ENCODE peak calls at places on chromosomes 1 and 21, in five cellular contexts. One of them, this sample, is unnamed.

GRCh38 chr1:117627562-117628165 is 21.8 kb downstream of the TENT5C start:
- DNase-seq in IMR-90: no peak
- DNase-seq in CD8-positive, alpha-beta T cell: no peak
- DNase-seq in caudate nucleus: no peak
- DNase-seq in stomach: peak
- DNase-seq in this sample: no peak

GRCh38 chr1:6891781-6892579 is 106.7 kb downstream of the CAMTA1 start:
- DNase-seq in IMR-90: no peak
- DNase-seq in CD8-positive, alpha-beta T cell: no peak
- DNase-seq in caudate nucleus: no peak
- DNase-seq in stomach: no peak
- DNase-seq in this sample: no peak

GRCh38 chr1:80656011-80656627 is 1144.6 kb upstream of the ADGRL2 start:
- DNase-seq in IMR-90: no peak
- DNase-seq in CD8-positive, alpha-beta T cell: no peak
- DNase-seq in caudate nucleus: no peak
- DNase-seq in stomach: peak
- DNase-seq in this sample: no peak

GRCh38 chr1:186187601-186188000 is 187.5 kb downstream of the TPR start:
- DNase-seq in IMR-90: no peak
- DNase-seq in CD8-positive, alpha-beta T cell: no peak
- DNase-seq in caudate nucleus: no peak
- DNase-seq in stomach: no peak
- DNase-seq in this sample: no peak

GRCh38 chr1:25889470-25889869 is 14.0 kb upstream of the PAQR7 start:
- DNase-seq in IMR-90: peak
- DNase-seq in CD8-positive, alpha-beta T cell: no peak
- DNase-seq in caudate nucleus: no peak
- DNase-seq in stomach: no peak
- DNase-seq in this sample: no peak

GRCh38 chr1:12405325-12406217 is 175.7 kb downstream of the VPS13D start:
- DNase-seq in IMR-90: peak
- DNase-seq in CD8-positive, alpha-beta T cell: no peak
- DNase-seq in caudate nucleus: no peak
- DNase-seq in stomach: peak
- DNase-seq in this sample: no peak

GRCh38 chr1:108847464-108847863 is 9.4 kb downstream of the AKNAD1 start:
- DNase-seq in IMR-90: no peak
- DNase-seq in CD8-positive, alpha-beta T cell: no peak
- DNase-seq in caudate nucleus: no peak
- DNase-seq in stomach: no peak
- DNase-seq in this sample: no peak

GRCh38 chr1:183236158-183236725 is 50.2 kb downstream of the LAMC2 start:
- DNase-seq in IMR-90: no peak
- DNase-seq in CD8-positive, alpha-beta T cell: no peak
- DNase-seq in caudate nucleus: no peak
- DNase-seq in stomach: no peak
- DNase-seq in this sample: no peak

GRCh38 chr1:17287377-17287776 is 20.6 kb upstream of the PADI4 start:
- DNase-seq in IMR-90: peak
- DNase-seq in CD8-positive, alpha-beta T cell: no peak
- DNase-seq in caudate nucleus: no peak
- DNase-seq in stomach: no peak
- DNase-seq in this sample: no peak

GRCh38 chr1:186386725-186387383 is 11.2 kb downstream of the ODR4 start:
- DNase-seq in IMR-90: no peak
- DNase-seq in CD8-positive, alpha-beta T cell: no peak
- DNase-seq in caudate nucleus: no peak
- DNase-seq in stomach: no peak
- DNase-seq in this sample: no peak

GRCh38 chr1:228935855-228936727 is 200.8 kb downstream of the RHOU start:
- DNase-seq in IMR-90: no peak
- DNase-seq in CD8-positive, alpha-beta T cell: no peak
- DNase-seq in caudate nucleus: no peak
- DNase-seq in stomach: no peak
- DNase-seq in this sample: no peak

GRCh38 chr21:45330075-45330781 is 42.5 kb upstream of the POFUT2 start:
- DNase-seq in IMR-90: peak
- DNase-seq in CD8-positive, alpha-beta T cell: no peak
- DNase-seq in caudate nucleus: no peak
- DNase-seq in stomach: no peak
- DNase-seq in this sample: no peak

GRCh38 chr1:153032677-153033308 is 1.8 kb downstream of the SPRR1B start:
- DNase-seq in IMR-90: peak
- DNase-seq in CD8-positive, alpha-beta T cell: no peak
- DNase-seq in caudate nucleus: no peak
- DNase-seq in stomach: no peak
- DNase-seq in this sample: no peak

GRCh38 chr1:15152318-15153183 is 996 bp upstream of the TMEM51 start:
- DNase-seq in IMR-90: peak
- DNase-seq in CD8-positive, alpha-beta T cell: no peak
- DNase-seq in caudate nucleus: peak
- DNase-seq in stomach: peak
- DNase-seq in this sample: peak

GRCh38 chr1:165481820-165482532 is 37.0 kb upstream of the RXRG start:
- DNase-seq in IMR-90: peak
- DNase-seq in CD8-positive, alpha-beta T cell: no peak
- DNase-seq in caudate nucleus: no peak
- DNase-seq in stomach: peak
- DNase-seq in this sample: no peak

GRCh38 chr21:43758132-43758619 is 17.9 kb downstream of the CSTB start:
- DNase-seq in IMR-90: peak
- DNase-seq in CD8-positive, alpha-beta T cell: no peak
- DNase-seq in caudate nucleus: no peak
- DNase-seq in stomach: no peak
- DNase-seq in this sample: no peak

GRCh38 chr21:43757601-43758000 is 18.5 kb downstream of the CSTB start:
- DNase-seq in IMR-90: no peak
- DNase-seq in CD8-positive, alpha-beta T cell: no peak
- DNase-seq in caudate nucleus: no peak
- DNase-seq in stomach: no peak
- DNase-seq in this sample: no peak

GRCh38 chr21:43759651-43760050 is 16.5 kb downstream of the CSTB start:
- DNase-seq in IMR-90: no peak
- DNase-seq in CD8-positive, alpha-beta T cell: no peak
- DNase-seq in caudate nucleus: no peak
- DNase-seq in stomach: no peak
- DNase-seq in this sample: no peak

GRCh38 chr21:43760391-43760958 is 15.6 kb downstream of the CSTB start:
- DNase-seq in IMR-90: no peak
- DNase-seq in CD8-positive, alpha-beta T cell: no peak
- DNase-seq in caudate nucleus: no peak
- DNase-seq in stomach: no peak
- DNase-seq in this sample: no peak

GRCh38 chr21:43758811-43759210 is 17.3 kb downstream of the CSTB start:
- DNase-seq in IMR-90: no peak
- DNase-seq in CD8-positive, alpha-beta T cell: no peak
- DNase-seq in caudate nucleus: no peak
- DNase-seq in stomach: no peak
- DNase-seq in this sample: no peak
- H3K27ac ChIP-seq in IMR-90: no peak
- H3K27ac ChIP-seq in CD8-positive, alpha-beta T cell: no peak
- H3K27ac ChIP-seq in caudate nucleus: no peak
- H3K27ac ChIP-seq in stomach: peak
- H3K27ac ChIP-seq in this sample: no peak

GRCh38 chr1:35555601-35556477 is 1.4 kb downstream of the KIAA0319L start:
- DNase-seq in IMR-90: peak
- DNase-seq in CD8-positive, alpha-beta T cell: no peak
- DNase-seq in caudate nucleus: no peak
- DNase-seq in stomach: no peak
- DNase-seq in this sample: no peak
- H3K27ac ChIP-seq in IMR-90: no peak
- H3K27ac ChIP-seq in CD8-positive, alpha-beta T cell: no peak
- H3K27ac ChIP-seq in caudate nucleus: peak
- H3K27ac ChIP-seq in stomach: peak
- H3K27ac ChIP-seq in this sample: no peak

GRCh38 chr1:230123280-230124186 is 56.5 kb downstream of the GALNT2 start:
- DNase-seq in IMR-90: peak
- DNase-seq in CD8-positive, alpha-beta T cell: no peak
- DNase-seq in caudate nucleus: no peak
- DNase-seq in stomach: no peak
- DNase-seq in this sample: no peak

GRCh38 chr1:230126529-230127104 is 59.6 kb downstream of the GALNT2 start:
- DNase-seq in IMR-90: no peak
- DNase-seq in CD8-positive, alpha-beta T cell: no peak
- DNase-seq in caudate nucleus: no peak
- DNase-seq in stomach: no peak
- DNase-seq in this sample: no peak

GRCh38 chr1:230127105-230128054 is 60.3 kb downstream of the GALNT2 start:
- DNase-seq in IMR-90: no peak
- DNase-seq in CD8-positive, alpha-beta T cell: peak
- DNase-seq in caudate nucleus: no peak
- DNase-seq in stomach: no peak
- DNase-seq in this sample: no peak

GRCh38 chr1:230124187-230125128 is 57.4 kb downstream of the GALNT2 start:
- DNase-seq in IMR-90: no peak
- DNase-seq in CD8-positive, alpha-beta T cell: no peak
- DNase-seq in caudate nucleus: no peak
- DNase-seq in stomach: no peak
- DNase-seq in this sample: no peak

GRCh38 chr1:230125633-230126528 is 58.8 kb downstream of the GALNT2 start:
- DNase-seq in IMR-90: peak
- DNase-seq in CD8-positive, alpha-beta T cell: no peak
- DNase-seq in caudate nucleus: no peak
- DNase-seq in stomach: no peak
- DNase-seq in this sample: no peak
- H3K27ac ChIP-seq in IMR-90: no peak
- H3K27ac ChIP-seq in CD8-positive, alpha-beta T cell: no peak
- H3K27ac ChIP-seq in caudate nucleus: no peak
- H3K27ac ChIP-seq in stomach: peak
- H3K27ac ChIP-seq in this sample: no peak

GRCh38 chr1:102103645-102104044 is 106.9 kb upstream of the OLFM3 start:
- DNase-seq in IMR-90: no peak
- DNase-seq in CD8-positive, alpha-beta T cell: no peak
- DNase-seq in caudate nucleus: no peak
- DNase-seq in stomach: no peak
- DNase-seq in this sample: no peak
- H3K27ac ChIP-seq in IMR-90: no peak
- H3K27ac ChIP-seq in CD8-positive, alpha-beta T cell: no peak
- H3K27ac ChIP-seq in caudate nucleus: no peak
- H3K27ac ChIP-seq in stomach: no peak
- H3K27ac ChIP-seq in this sample: no peak

DNA sequence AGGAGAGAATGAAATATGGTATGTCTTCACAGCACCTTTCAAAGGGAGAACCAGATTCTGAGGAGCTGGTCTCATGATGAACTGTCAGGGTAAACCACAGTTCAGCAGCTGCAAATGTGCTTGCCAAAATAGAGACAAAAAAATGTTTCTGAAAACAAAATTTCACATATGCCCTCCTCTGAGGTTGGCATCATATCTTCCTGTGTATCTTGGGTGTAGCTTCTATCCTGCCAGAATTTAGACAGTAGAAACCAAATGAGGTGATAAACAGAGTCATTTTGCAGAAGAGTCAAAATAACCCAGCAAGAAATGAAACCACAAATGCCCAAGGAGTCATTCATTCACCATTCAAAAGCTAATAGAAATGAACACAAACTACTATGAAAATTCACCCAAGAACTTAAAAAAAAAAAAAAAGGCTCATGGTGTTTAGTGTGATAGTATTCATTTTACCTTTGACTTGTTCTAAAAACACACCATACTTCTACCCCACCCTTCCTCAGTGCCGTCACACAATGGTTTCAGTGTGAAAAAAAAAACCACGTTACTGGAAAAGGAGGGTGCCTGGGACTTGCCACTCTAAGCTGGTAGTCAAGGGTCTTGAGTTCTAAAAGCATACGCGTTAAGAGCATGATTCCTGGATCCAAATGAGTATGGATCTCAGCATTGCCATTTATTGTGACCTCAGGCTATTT is 18.5 kb downstream of the SELL start:
- DNase-seq in IMR-90: no peak
- DNase-seq in CD8-positive, alpha-beta T cell: peak
- DNase-seq in caudate nucleus: no peak
- DNase-seq in stomach: no peak
- DNase-seq in this sample: no peak
- H3K27ac ChIP-seq in IMR-90: no peak
- H3K27ac ChIP-seq in CD8-positive, alpha-beta T cell: peak
- H3K27ac ChIP-seq in caudate nucleus: no peak
- H3K27ac ChIP-seq in stomach: no peak
- H3K27ac ChIP-seq in this sample: no peak

GRCh38 chr1:55586771-55587170 is 371.6 kb upstream of the USP24 start:
- DNase-seq in IMR-90: no peak
- DNase-seq in CD8-positive, alpha-beta T cell: no peak
- DNase-seq in caudate nucleus: no peak
- DNase-seq in stomach: no peak
- DNase-seq in this sample: no peak

GRCh38 chr1:55588300-55588699 is 373.1 kb upstream of the USP24 start:
- DNase-seq in IMR-90: no peak
- DNase-seq in CD8-positive, alpha-beta T cell: no peak
- DNase-seq in caudate nucleus: no peak
- DNase-seq in stomach: no peak
- DNase-seq in this sample: no peak

GRCh38 chr1:55584521-55585401 is 369.6 kb upstream of the USP24 start:
- DNase-seq in IMR-90: peak
- DNase-seq in CD8-positive, alpha-beta T cell: no peak
- DNase-seq in caudate nucleus: peak
- DNase-seq in stomach: no peak
- DNase-seq in this sample: peak

GRCh38 chr1:55582078-55582477 is 366.9 kb upstream of the USP24 start:
- DNase-seq in IMR-90: no peak
- DNase-seq in CD8-positive, alpha-beta T cell: no peak
- DNase-seq in caudate nucleus: no peak
- DNase-seq in stomach: no peak
- DNase-seq in this sample: no peak

GRCh38 chr1:55585402-55585792 is 370.2 kb upstream of the USP24 start:
- DNase-seq in IMR-90: no peak
- DNase-seq in CD8-positive, alpha-beta T cell: no peak
- DNase-seq in caudate nucleus: no peak
- DNase-seq in stomach: no peak
- DNase-seq in this sample: no peak
- H3K27ac ChIP-seq in IMR-90: peak
- H3K27ac ChIP-seq in CD8-positive, alpha-beta T cell: no peak
- H3K27ac ChIP-seq in caudate nucleus: no peak
- H3K27ac ChIP-seq in stomach: no peak
- H3K27ac ChIP-seq in this sample: no peak

This sample was measured in substantia nigra.